ENCODE peak calls at places on chromosomes 16 and 17, in five cellular contexts. Z, E, H, N and B are unnamed samples.

GRCh38 chr16:58329147-58329546 is 34.3 kb upstream of the PRSS54 start:
- DNase-seq in E (no peak), N (no peak), Z (peak; percentile 78), H (no peak), B (no peak)

GRCh38 chr17:82396601-82397435 is 21.3 kb upstream of the HEXD start:
- DNase-seq in Z (peak; percentile 41), E (no peak), N (no peak), H (no peak), B (no peak)

GRCh38 chr17:394718-395095 is 42.1 kb upstream of the RPH3AL start:
- DNase-seq in H (no peak), Z (no peak), E (no peak), N (no peak), B (no peak)

GRCh38 chr16:87207509-87207908 is 109.7 kb downstream of the C16orf95 start:
- DNase-seq in Z (no peak), H (no peak), E (no peak), N (no peak), B (no peak)

GRCh38 chr17:31095239-31096105 is 695 bp downstream of the NF1 start:
- DNase-seq in H (peak; percentile 34), N (peak; percentile 48), E (no peak), Z (no peak), B (peak; percentile 11)

GRCh38 chr16:8026450-8026849 is 563.9 kb downstream of the TMEM114 start:
- DNase-seq in H (no peak), E (no peak), N (no peak), Z (no peak), B (no peak)

GRCh38 chr16:76345093-76345735 is 68.0 kb downstream of the CNTNAP4 start:
- DNase-seq in E (peak; percentile 80), Z (no peak), N (no peak), H (peak; percentile 28), B (no peak)

GRCh38 chr17:44105483-44105882 is 18.0 kb downstream of the HDAC5 start:
- DNase-seq in N (no peak), H (no peak), Z (no peak), E (no peak), B (no peak)

GRCh38 chr16:71537643-71538042 is 11.4 kb downstream of the CHST4 start:
- DNase-seq in N (peak; percentile 58), E (no peak), H (no peak), Z (peak; percentile 65), B (no peak)

GRCh38 chr17:17765921-17766320 is 70.9 kb downstream of the SREBF1 start:
- DNase-seq in H (no peak), E (no peak), N (no peak), Z (no peak), B (no peak)

DNA sequence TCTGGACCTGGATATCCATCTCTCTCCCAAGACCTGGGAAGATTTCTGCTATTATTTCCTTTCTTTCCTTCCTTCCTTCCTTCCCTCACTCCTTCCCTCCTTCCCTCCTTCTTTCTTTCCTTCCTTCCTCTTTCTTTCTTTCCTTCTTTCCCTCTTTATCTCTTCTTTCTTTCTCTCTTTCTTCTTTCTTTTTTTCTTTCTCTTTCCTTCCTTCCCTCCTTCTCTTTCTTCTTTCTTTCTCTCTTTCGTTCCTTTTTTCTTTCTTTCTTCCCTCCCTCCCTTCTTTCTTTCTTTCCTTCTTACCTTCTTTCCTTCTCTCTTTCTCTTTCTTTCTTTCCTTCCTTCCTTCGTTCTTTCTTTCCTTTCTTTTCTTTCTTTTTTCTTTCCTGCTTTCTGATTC is 37.8 kb upstream of the N4BP1 start:
- DNase-seq in N (no peak), E (no peak), Z (no peak), H (no peak), B (no peak)
- H3K9me3 ChIP-seq in N (peaks cover 20% of the 10 kb centered on the region), E (peaks cover 54% of the 10 kb centered on the region), Z (peaks cover 9% of the 10 kb centered on the region), H (peaks cover 67% of the 10 kb centered on the region), B (peaks cover 5% of the 10 kb centered on the region)

GRCh38 chr16:3292604-3293003 is 9.3 kb downstream of the ZNF263 start:
- DNase-seq in H (no peak), E (no peak), N (no peak), Z (no peak), B (no peak)
- H3K9me3 ChIP-seq in H (peaks cover 100% of the 10 kb centered on the region), E (peaks cover 95% of the 10 kb centered on the region), N (peaks cover 59% of the 10 kb centered on the region), Z (peaks cover 75% of the 10 kb centered on the region), B (peaks cover 28% of the 10 kb centered on the region)

GRCh38 chr16:35931722-35932121 is 2472.3 kb downstream of the TP53TG3F start:
- DNase-seq in N (no peak), E (no peak), Z (no peak), H (no peak), B (no peak)
- H3K9me3 ChIP-seq in N (peaks cover 15% of the 10 kb centered on the region), E (peaks cover 35% of the 10 kb centered on the region), Z (peaks cover 5% of the 10 kb centered on the region), H (peaks cover 70% of the 10 kb centered on the region), B (peaks cover 3% of the 10 kb centered on the region)

DNA sequence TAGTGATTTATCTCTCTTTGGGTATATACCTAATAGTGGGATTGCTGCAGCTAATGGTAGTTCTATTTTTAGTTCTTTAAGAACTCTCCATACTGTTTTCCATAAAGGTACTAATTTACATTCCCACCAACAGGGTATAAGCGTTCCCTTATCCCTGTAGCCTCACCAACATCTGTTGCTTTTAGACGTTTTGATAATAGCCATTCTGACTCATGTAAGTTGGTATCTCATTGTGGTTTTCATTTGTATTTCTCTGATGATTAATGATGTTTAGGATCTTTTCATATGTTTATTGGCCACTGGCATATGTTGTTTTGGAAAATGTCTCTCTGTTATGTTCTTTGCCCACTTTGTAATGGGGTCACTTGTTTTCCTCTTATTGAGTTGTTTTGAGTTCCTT is 88.5 kb upstream of the ZNF267 start:
- DNase-seq in N (no peak), H (no peak), E (no peak), Z (no peak), B (no peak)
- H3K9me3 ChIP-seq in N (peaks cover 42% of the 10 kb centered on the region), H (peaks cover 99% of the 10 kb centered on the region), E (peaks cover 79% of the 10 kb centered on the region), Z (no peaks in the 10 kb centered on the region), B (peaks cover 13% of the 10 kb centered on the region)

GRCh38 chr16:35743101-35743692 is 2283.8 kb downstream of the TP53TG3F start:
- DNase-seq in N (no peak), Z (no peak), E (peak; percentile 50), H (no peak), B (no peak)
- H3K9me3 ChIP-seq in N (peaks cover 12% of the 10 kb centered on the region), Z (no peaks in the 10 kb centered on the region), E (no peaks in the 10 kb centered on the region), H (no peaks in the 10 kb centered on the region), B (peaks cover 11% of the 10 kb centered on the region)

GRCh38 chr16:35754391-35755369 is 2295.3 kb downstream of the TP53TG3F start:
- DNase-seq in Z (no peak), E (peak; percentile 13), H (no peak), N (no peak), B (no peak)
- H3K9me3 ChIP-seq in Z (no peaks in the 10 kb centered on the region), E (no peaks in the 10 kb centered on the region), H (no peaks in the 10 kb centered on the region), N (peaks cover 5% of the 10 kb centered on the region), B (no peaks in the 10 kb centered on the region)